ENCODE peak calls at places on chromosomes 12 and 14, in ten cellular contexts. G, L, K, A, R, U, J, Z, V and Q are unnamed samples.

GRCh38 chr14:67396381-67396965 is 15.5 kb downstream of the PLEK2 start:
- DNase-seq in G (peak), L (no peak), K (no peak), A (no peak), R (no peak), U (no peak), J (peak), Z (no peak), V (no peak), Q (peak)

GRCh38 chr14:99734406-99735051 is 50.4 kb downstream of the CYP46A1 start:
- DNase-seq in G (no peak), L (no peak), K (peak), A (no peak), R (no peak), U (no peak), J (no peak), Z (no peak), V (no peak), Q (no peak)

GRCh38 chr12:48956279-48957140 is 777 bp downstream of the ARF3 start:
- DNase-seq in G (peak), L (no peak), K (peak), A (peak), R (peak), U (no peak), J (peak), Z (no peak), V (peak), Q (peak)

GRCh38 chr14:101979666-101980065 is 15.3 kb downstream of the DYNC1H1 start:
- DNase-seq in G (no peak), L (no peak), K (no peak), A (no peak), R (no peak), U (no peak), J (no peak), Z (no peak), V (peak), Q (no peak)

GRCh38 chr12:94150483-94151225 is 2.3 kb downstream of the PLXNC1 start:
- DNase-seq in G (no peak), L (peak), K (no peak), A (peak), R (no peak), U (peak), J (no peak), Z (peak), V (no peak), Q (no peak)

GRCh38 chr12:69511870-69512269 is 41.7 kb downstream of the FRS2 start:
- DNase-seq in G (no peak), L (no peak), K (no peak), A (no peak), R (no peak), U (no peak), J (no peak), Z (no peak), V (no peak), Q (no peak)

GRCh38 chr12:91877022-91877421 is 268.6 kb downstream of the BTG1 start:
- DNase-seq in G (no peak), L (peak), K (peak), A (peak), R (no peak), U (peak), J (peak), Z (peak), V (peak), Q (peak)

GRCh38 chr12:86194721-86195120 is 61.5 kb downstream of the MGAT4C start:
- DNase-seq in G (no peak), L (no peak), K (no peak), A (no peak), R (no peak), U (no peak), J (no peak), Z (no peak), V (no peak), Q (no peak)

GRCh38 chr12:132428872-132429121 is 61.2 kb upstream of the FBRSL1 start:
- DNase-seq in G (no peak), L (no peak), K (no peak), A (no peak), R (peak), U (no peak), J (peak), Z (no peak), V (no peak), Q (no peak)

GRCh38 chr14:68970736-68971135 is 8.4 kb downstream of the ACTN1 start:
- DNase-seq in G (no peak), L (no peak), K (no peak), A (no peak), R (no peak), U (no peak), J (no peak), Z (no peak), V (no peak), Q (no peak)

GRCh38 chr14:89219056-89219455 is 198.0 kb downstream of the FOXN3 start:
- DNase-seq in G (no peak), L (no peak), K (no peak), A (peak), R (no peak), U (no peak), J (no peak), Z (no peak), V (no peak), Q (no peak)

GRCh38 chr12:120539303-120539702 is 5.1 kb downstream of the RNF10 start:
- DNase-seq in G (no peak), L (no peak), K (no peak), A (no peak), R (no peak), U (no peak), J (peak), Z (no peak), V (peak), Q (peak)

GRCh38 chr12:57846577-57847319 is at the start of gene CTDSP2:
- DNase-seq in G (peak), L (peak), K (peak), A (peak), R (peak), U (peak), J (peak), Z (peak), V (peak), Q (peak)

GRCh38 chr14:105484069-105484996 is 2.4 kb upstream of the CRIP1 start:
- DNase-seq in G (no peak), L (peak), K (no peak), A (no peak), R (no peak), U (peak), J (no peak), Z (peak), V (no peak), Q (peak)